ENCODE peak calls at places on chromosomes 1 and 21, in nine cellular contexts. Y, C, V, X, D, A, N, P and S are unnamed samples.

GRCh38 chr21:16519012-16519411 is 789.2 kb downstream of the USP25 start:
- DNase-seq in N (no peak), Y (no peak), C (no peak), A (no peak), D (no peak), P (no peak), V (no peak), X (no peak), S (no peak)

GRCh38 chr1:14778882-14779594 is 180.6 kb downstream of the KAZN start:
- DNase-seq in V (peak; percentile 25), A (no peak), Y (peak; percentile 55), P (peak; percentile 31), X (no peak), D (peak; percentile 73), N (no peak), C (peak; percentile 21), S (no peak)

GRCh38 chr1:165364432-165365133 is 8.1 kb upstream of the LMX1A start:
- DNase-seq in Y (no peak), A (no peak), N (peak; percentile 64), D (no peak), V (no peak), P (peak; percentile 37), C (peak; percentile 45), X (no peak), S (peak; percentile 81)

GRCh38 chr21:16569679-16570078 is 839.9 kb downstream of the USP25 start:
- DNase-seq in D (no peak), C (no peak), X (no peak), V (no peak), N (no peak), Y (no peak), A (no peak), P (no peak), S (no peak)

GRCh38 chr1:8538502-8538901 is 220.6 kb downstream of the SLC45A1 start:
- DNase-seq in P (no peak), N (no peak), D (no peak), Y (no peak), X (no peak), C (no peak), A (no peak), V (no peak), S (no peak)

GRCh38 chr1:3652538-3653285 is 396 bp downstream of the TP73 start:
- DNase-seq in C (peak; percentile 18), Y (peak; percentile 76), A (peak; percentile 79), D (no peak), X (no peak), P (no peak), N (no peak), V (no peak), S (no peak)

GRCh38 chr1:3594706-3595377 is 16.5 kb downstream of the MEGF6 start:
- DNase-seq in C (no peak), Y (no peak), A (no peak), D (no peak), V (no peak), P (no peak), X (no peak), N (no peak), S (no peak)

GRCh38 chr1:30758785-30759380 is 1.3 kb upstream of the LAPTM5 start:
- DNase-seq in C (peak; percentile 42), P (peak; percentile 33), X (no peak), V (no peak), A (peak; percentile 36), D (peak; percentile 68), Y (no peak), N (no peak), S (peak; percentile 27)

GRCh38 chr1:174659823-174660222 is 212.1 kb downstream of the GPR52 start:
- DNase-seq in A (no peak), N (peak; percentile 40), P (peak; percentile 25), C (peak; percentile 68), Y (no peak), X (no peak), V (no peak), D (no peak), S (peak; percentile 53)

GRCh38 chr1:16019580-16020277 is 1.9 kb upstream of the HSPB7 start:
- DNase-seq in C (no peak), X (no peak), N (peak; percentile 92), A (no peak), P (no peak), V (peak; percentile 75), Y (peak; percentile 59), D (no peak), S (no peak)

GRCh38 chr1:108190686-108191416 is 9.3 kb downstream of the SLC25A24 start:
- DNase-seq in P (no peak), A (no peak), Y (no peak), X (no peak), C (no peak), V (no peak), N (no peak), D (no peak), S (no peak)

GRCh38 chr1:175172503-175172902 is 20.1 kb downstream of the KIAA0040 start:
- DNase-seq in P (no peak), X (no peak), C (no peak), D (no peak), Y (no peak), N (no peak), V (no peak), A (no peak), S (no peak)

GRCh38 chr21:23968722-23969647 is 1638.3 kb downstream of the MRPL39 start:
- DNase-seq in P (peak; percentile 29), V (no peak), N (no peak), C (no peak), Y (peak; percentile 47), A (no peak), D (peak; percentile 96), X (peak; percentile 79), S (peak; percentile 11)

GRCh38 chr1:27148591-27148990 is 6.3 kb downstream of the SLC9A1 start:
- DNase-seq in V (no peak), A (peak; percentile 30), N (no peak), X (no peak), Y (no peak), P (no peak), D (no peak), C (no peak), S (no peak)

GRCh38 chr1:233864578-233864977 is 39.9 kb upstream of the SLC35F3 start:
- DNase-seq in D (no peak), C (no peak), P (no peak), A (no peak), N (no peak), V (no peak), X (no peak), Y (no peak), S (no peak)

GRCh38 chr1:1243261-1243660 is 3.3 kb downstream of the C1QTNF12 start:
- DNase-seq in A (no peak), N (no peak), V (no peak), Y (no peak), C (no peak), X (no peak), P (no peak), D (no peak), S (no peak)

GRCh38 chr1:228063251-228064191 is 19.0 kb upstream of the ARF1 start:
- DNase-seq in C (no peak), A (peak; percentile 67), N (no peak), P (no peak), D (no peak), Y (no peak), V (no peak), X (no peak), S (no peak)

GRCh38 chr1:229059671-229060079 is 211.2 kb upstream of the RAB4A start:
- DNase-seq in V (peak; percentile 46), Y (peak; percentile 61), D (no peak), P (peak; percentile 76), X (no peak), N (peak; percentile 54), C (no peak), A (peak; percentile 86), S (no peak)

GRCh38 chr21:38796426-38796825 is 9.3 kb upstream of the ETS2 start:
- DNase-seq in D (no peak), N (no peak), C (no peak), P (peak; percentile 58), X (no peak), V (no peak), A (peak; percentile 54), Y (no peak), S (no peak)

GRCh38 chr1:113217447-113218208 is 144.6 kb downstream of the LRIG2 start:
- DNase-seq in P (no peak), A (no peak), D (no peak), C (no peak), Y (peak; percentile 41), N (no peak), V (no peak), X (no peak), S (no peak)

GRCh38 chr1:25875154-25875855 is at the start of gene PAQR7:
- DNase-seq in P (peak; percentile 71), X (peak; percentile 77), V (peak; percentile 76), N (peak; percentile 87), A (peak; percentile 95), D (peak; percentile 46), Y (peak; percentile 92), C (no peak), S (peak; percentile 55)
- TF ChIP-seq CTCF in P (no peak), X (no peak), V (peak; percentile 13), N (no peak), A (no peak), D (no peak), Y (peak; percentile 11), C (no peak), S (no peak)

DNA sequence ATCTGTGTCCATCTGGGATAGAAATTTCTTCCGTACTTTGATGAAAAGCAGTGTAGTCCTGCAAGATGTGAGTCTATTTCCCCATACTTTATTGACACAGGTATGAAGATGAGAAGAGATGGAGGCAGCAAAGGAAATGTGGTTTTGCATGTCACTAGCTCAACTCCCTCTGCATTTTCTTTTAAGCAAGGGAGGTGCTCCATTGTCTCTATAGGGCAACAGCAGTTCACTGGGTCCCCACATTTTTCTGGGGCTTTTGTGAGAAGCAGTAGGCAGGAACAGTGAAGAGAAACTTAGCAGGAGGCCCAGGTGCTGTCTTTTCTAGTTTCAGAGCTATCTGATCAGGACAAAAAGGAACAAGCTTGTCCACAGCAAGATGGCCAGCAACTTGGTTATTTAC is 37.1 kb downstream of the C21orf91 start:
- DNase-seq in A (no peak), N (no peak), P (no peak), C (no peak), V (no peak), D (peak; percentile 79), X (peak; percentile 64), Y (no peak), S (no peak)
- H3K27ac ChIP-seq in A (no peak overlapping the region), N (no peak overlapping the region), P (no peak overlapping the region), C (no peak overlapping the region), V (no peak overlapping the region), D (peak overlapping the region; percentile 97), X (no peak overlapping the region), Y (no peak overlapping the region), S (no peak overlapping the region)

DNA sequence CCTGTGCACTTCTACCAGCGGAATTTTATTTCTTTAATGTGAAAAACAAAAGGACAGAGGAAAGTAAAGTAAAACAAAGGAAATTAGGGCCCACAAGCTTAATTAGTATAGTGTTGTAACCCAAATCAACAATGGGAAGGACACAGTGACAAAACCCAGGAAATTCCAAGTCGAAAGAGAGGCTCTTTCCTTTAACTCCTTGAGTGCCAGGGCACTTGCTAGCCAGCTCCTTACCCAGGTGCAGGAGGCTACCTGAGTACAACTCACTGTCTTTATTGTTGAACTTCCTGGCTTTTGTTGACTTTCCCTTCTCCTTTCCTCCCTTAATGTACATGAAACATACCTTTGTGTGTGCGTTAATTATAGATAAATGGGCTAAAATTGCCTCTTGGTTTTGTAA is 55.0 kb downstream of the PEX14 start:
- DNase-seq in A (no peak), C (no peak), X (no peak), N (no peak), V (no peak), D (no peak), Y (no peak), P (no peak), S (no peak)
- TF ChIP-seq CTCF in A (no peak), C (no peak), X (no peak), N (no peak), V (no peak), D (no peak), Y (no peak), P (no peak), S (no peak)

GRCh38 chr1:153420306-153420705 is 4.0 kb downstream of the S100A7A start:
- DNase-seq in N (no peak), C (no peak), V (no peak), X (peak; percentile 15), Y (no peak), D (no peak), P (no peak), A (no peak), S (no peak)
- H3K27ac ChIP-seq in N (no peak overlapping the region), C (no peak overlapping the region), V (no peak overlapping the region), X (no peak overlapping the region), Y (no peak overlapping the region), D (no peak overlapping the region), P (no peak overlapping the region), A (no peak overlapping the region), S (no peak overlapping the region)